ENCODE peak calls at places on chromosomes 6 and 20, in six cellular contexts. One of them, this sample, is unnamed.

GRCh38 chr6:19788684-19789083 is 48.5 kb upstream of the ID4 start:
- DNase-seq in neural progenitor cell: no peak
- DNase-seq in HCT116: no peak
- DNase-seq in prostate gland: no peak
- DNase-seq in dorsolateral prefrontal cortex: no peak
- DNase-seq in psoas muscle: no peak
- DNase-seq in this sample: no peak

GRCh38 chr6:159595173-159595572 is 97.9 kb downstream of the SOD2 start:
- DNase-seq in neural progenitor cell: no peak
- DNase-seq in HCT116: peak
- DNase-seq in prostate gland: no peak
- DNase-seq in psoas muscle: no peak
- DNase-seq in dorsolateral prefrontal cortex: no peak
- DNase-seq in this sample: no peak

GRCh38 chr6:144215932-144216667 is 65.8 kb downstream of the STX11 start:
- DNase-seq in neural progenitor cell: peak
- DNase-seq in HCT116: peak
- DNase-seq in psoas muscle: peak
- DNase-seq in dorsolateral prefrontal cortex: peak
- DNase-seq in prostate gland: peak
- DNase-seq in this sample: peak

GRCh38 chr6:1311400-1312192 is at the start of gene FOXQ1:
- DNase-seq in dorsolateral prefrontal cortex: peak
- DNase-seq in neural progenitor cell: peak
- DNase-seq in psoas muscle: no peak
- DNase-seq in prostate gland: peak
- DNase-seq in HCT116: peak
- DNase-seq in this sample: peak

GRCh38 chr6:166862287-166862977 is 93.9 kb downstream of the RNASET2 start:
- DNase-seq in dorsolateral prefrontal cortex: no peak
- DNase-seq in neural progenitor cell: peak
- DNase-seq in prostate gland: peak
- DNase-seq in HCT116: no peak
- DNase-seq in psoas muscle: no peak
- DNase-seq in this sample: peak

GRCh38 chr6:93468291-93468690 is 48.9 kb upstream of the EPHA7 start:
- DNase-seq in psoas muscle: no peak
- DNase-seq in prostate gland: no peak
- DNase-seq in neural progenitor cell: peak
- DNase-seq in HCT116: no peak
- DNase-seq in dorsolateral prefrontal cortex: no peak
- DNase-seq in this sample: no peak

GRCh38 chr6:108437821-108438220 is 122.9 kb upstream of the FOXO3 start:
- DNase-seq in dorsolateral prefrontal cortex: no peak
- DNase-seq in HCT116: no peak
- DNase-seq in psoas muscle: no peak
- DNase-seq in prostate gland: no peak
- DNase-seq in neural progenitor cell: no peak
- DNase-seq in this sample: no peak

GRCh38 chr6:41901882-41902519 is 6.8 kb upstream of the USP49 start:
- DNase-seq in psoas muscle: no peak
- DNase-seq in neural progenitor cell: peak
- DNase-seq in prostate gland: no peak
- DNase-seq in dorsolateral prefrontal cortex: no peak
- DNase-seq in HCT116: no peak
- DNase-seq in this sample: peak

GRCh38 chr20:49482173-49482572 is 295 bp downstream of the KCNB1 start:
- DNase-seq in prostate gland: no peak
- DNase-seq in dorsolateral prefrontal cortex: no peak
- DNase-seq in HCT116: no peak
- DNase-seq in neural progenitor cell: peak
- DNase-seq in psoas muscle: no peak
- DNase-seq in this sample: no peak

GRCh38 chr6:10351678-10352220 is 63.1 kb downstream of the TFAP2A start:
- DNase-seq in neural progenitor cell: no peak
- DNase-seq in psoas muscle: no peak
- DNase-seq in HCT116: no peak
- DNase-seq in prostate gland: no peak
- DNase-seq in dorsolateral prefrontal cortex: no peak
- DNase-seq in this sample: no peak

GRCh38 chr6:117976030-117976651 is 69.1 kb downstream of the SLC35F1 start:
- DNase-seq in neural progenitor cell: peak
- DNase-seq in prostate gland: peak
- DNase-seq in psoas muscle: no peak
- DNase-seq in dorsolateral prefrontal cortex: no peak
- DNase-seq in HCT116: peak
- DNase-seq in this sample: peak

GRCh38 chr6:36368421-36368820 is 19.0 kb downstream of the ETV7 start:
- DNase-seq in prostate gland: no peak
- DNase-seq in dorsolateral prefrontal cortex: no peak
- DNase-seq in neural progenitor cell: no peak
- DNase-seq in HCT116: no peak
- DNase-seq in psoas muscle: no peak
- DNase-seq in this sample: no peak

GRCh38 chr20:36472656-36473071 is 68.7 kb upstream of the MYL9 start:
- DNase-seq in prostate gland: peak
- DNase-seq in HCT116: peak
- DNase-seq in neural progenitor cell: peak
- DNase-seq in dorsolateral prefrontal cortex: no peak
- DNase-seq in psoas muscle: peak
- DNase-seq in this sample: no peak

GRCh38 chr20:64220891-64221527 is 34.5 kb upstream of the PCMTD2 start:
- DNase-seq in dorsolateral prefrontal cortex: no peak
- DNase-seq in neural progenitor cell: peak
- DNase-seq in psoas muscle: no peak
- DNase-seq in prostate gland: no peak
- DNase-seq in HCT116: no peak
- DNase-seq in this sample: no peak

GRCh38 chr6:153368131-153368530 is 237.0 kb upstream of the RGS17 start:
- DNase-seq in HCT116: no peak
- DNase-seq in neural progenitor cell: no peak
- DNase-seq in dorsolateral prefrontal cortex: no peak
- DNase-seq in prostate gland: no peak
- DNase-seq in psoas muscle: no peak
- DNase-seq in this sample: no peak

GRCh38 chr6:153373869-153374268 is 242.8 kb upstream of the RGS17 start:
- DNase-seq in HCT116: no peak
- DNase-seq in prostate gland: no peak
- DNase-seq in neural progenitor cell: no peak
- DNase-seq in dorsolateral prefrontal cortex: no peak
- DNase-seq in psoas muscle: no peak
- DNase-seq in this sample: no peak
- TF ChIP-seq CTCF in HCT116: no peak
- TF ChIP-seq CTCF in prostate gland: no peak
- TF ChIP-seq CTCF in neural progenitor cell: no peak
- TF ChIP-seq CTCF in dorsolateral prefrontal cortex: no peak
- TF ChIP-seq CTCF in psoas muscle: no peak
- TF ChIP-seq CTCF in this sample: no peak

DNA sequence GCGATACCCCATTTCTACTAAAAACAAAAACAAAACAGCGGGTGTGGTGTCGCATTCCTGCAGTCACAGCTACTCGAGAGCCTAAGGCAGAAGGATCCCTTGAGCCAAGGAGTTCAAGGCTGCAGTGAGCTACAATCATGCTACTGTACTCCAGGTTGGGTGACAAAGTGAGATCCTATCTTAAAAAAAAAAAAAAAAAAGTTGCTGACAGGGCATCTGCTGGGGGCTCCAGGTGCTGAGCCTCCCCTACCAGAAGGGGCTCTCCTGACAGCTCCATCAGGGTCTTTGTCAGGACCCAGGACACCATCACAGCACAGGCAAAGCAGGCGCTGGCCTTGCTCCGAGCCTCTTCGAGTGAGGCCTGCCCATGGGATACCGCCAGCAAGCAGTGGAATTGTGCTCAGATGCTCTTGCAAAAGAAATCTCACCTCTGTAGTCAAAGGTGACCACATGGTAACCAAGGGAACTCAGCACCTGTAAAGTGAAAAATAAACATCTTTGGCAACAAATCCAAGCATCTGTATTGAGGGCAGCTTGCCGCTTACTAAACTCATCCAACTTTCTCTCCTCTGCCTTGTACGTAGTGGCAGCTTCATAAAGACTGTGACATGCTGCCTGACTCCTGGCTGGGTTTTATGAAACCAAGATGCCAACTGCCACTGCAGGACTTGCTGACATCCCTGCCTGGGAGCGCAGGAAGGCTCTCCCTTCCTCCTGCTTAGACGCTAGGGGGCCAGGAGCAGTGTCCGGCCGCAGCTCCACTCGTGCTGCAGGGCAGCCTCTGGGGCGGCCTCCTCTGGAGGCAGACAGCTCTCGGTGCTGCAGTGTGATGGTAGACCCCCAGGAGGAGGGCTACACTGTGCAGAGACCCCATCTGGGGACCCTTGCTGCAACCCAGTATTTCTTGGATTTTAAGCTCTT is 66.9 kb downstream of the PYGB start:
- DNase-seq in HCT116: no peak
- DNase-seq in dorsolateral prefrontal cortex: peak
- DNase-seq in psoas muscle: no peak
- DNase-seq in neural progenitor cell: peak
- DNase-seq in prostate gland: no peak
- DNase-seq in this sample: no peak
- TF ChIP-seq CTCF in HCT116: no peak
- TF ChIP-seq CTCF in dorsolateral prefrontal cortex: no peak
- TF ChIP-seq CTCF in psoas muscle: no peak
- TF ChIP-seq CTCF in neural progenitor cell: peak
- TF ChIP-seq CTCF in prostate gland: no peak
- TF ChIP-seq CTCF in this sample: no peak

GRCh38 chr6:44806656-44807055 is 419.1 kb downstream of the CDC5L start:
- DNase-seq in prostate gland: peak
- DNase-seq in dorsolateral prefrontal cortex: no peak
- DNase-seq in HCT116: no peak
- DNase-seq in psoas muscle: no peak
- DNase-seq in neural progenitor cell: no peak
- DNase-seq in this sample: no peak
- TF ChIP-seq CTCF in prostate gland: peak
- TF ChIP-seq CTCF in dorsolateral prefrontal cortex: no peak
- TF ChIP-seq CTCF in HCT116: no peak
- TF ChIP-seq CTCF in psoas muscle: no peak
- TF ChIP-seq CTCF in neural progenitor cell: no peak
- TF ChIP-seq CTCF in this sample: no peak

DNA sequence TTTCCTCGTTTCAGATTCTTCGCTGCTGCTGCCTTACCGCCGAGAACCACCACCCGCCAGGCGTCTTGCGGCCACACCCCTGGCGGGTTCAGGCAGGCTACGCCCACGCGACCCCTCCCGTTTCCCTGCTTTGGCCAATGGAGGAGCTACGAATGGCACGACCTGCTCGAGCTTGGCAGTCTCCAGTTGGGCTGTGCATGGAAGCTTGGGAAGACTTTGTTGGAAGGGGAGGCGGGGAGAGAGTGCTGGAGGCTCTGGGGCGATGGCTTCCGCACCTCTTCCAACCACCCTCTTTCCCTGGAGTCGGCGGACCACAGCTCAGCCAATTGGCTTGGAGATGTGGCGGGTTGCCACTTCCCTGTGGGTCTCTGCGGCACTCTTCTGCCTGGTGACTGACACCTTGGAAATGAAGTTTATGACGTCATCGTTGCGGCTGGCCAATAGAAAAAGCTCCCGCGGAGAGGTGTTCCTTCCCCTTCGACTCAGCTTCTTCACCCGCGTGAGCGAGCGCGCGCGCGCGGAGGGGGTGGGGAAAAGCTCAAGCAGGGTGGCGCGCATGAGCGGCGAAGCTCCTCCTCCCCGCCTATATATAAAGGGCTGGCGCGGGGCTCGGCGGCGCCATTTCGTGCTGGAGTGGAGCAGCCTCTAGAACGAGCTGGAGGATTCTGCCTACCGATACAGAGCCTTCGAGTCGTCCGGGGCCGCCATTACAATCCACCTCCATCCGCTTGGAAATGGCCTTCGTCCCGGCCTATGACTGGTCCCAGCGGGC is 3.4 kb downstream of the BRD2 start:
- DNase-seq in psoas muscle: peak
- DNase-seq in dorsolateral prefrontal cortex: peak
- DNase-seq in HCT116: peak
- DNase-seq in prostate gland: peak
- DNase-seq in neural progenitor cell: peak
- DNase-seq in this sample: peak
- TF ChIP-seq CTCF in psoas muscle: no peak
- TF ChIP-seq CTCF in dorsolateral prefrontal cortex: no peak
- TF ChIP-seq CTCF in HCT116: no peak
- TF ChIP-seq CTCF in prostate gland: peak
- TF ChIP-seq CTCF in neural progenitor cell: no peak
- TF ChIP-seq CTCF in this sample: no peak

GRCh38 chr6:33481192-33481591 is 26.8 kb downstream of the ZBTB9 start:
- DNase-seq in psoas muscle: no peak
- DNase-seq in HCT116: peak
- DNase-seq in dorsolateral prefrontal cortex: no peak
- DNase-seq in neural progenitor cell: no peak
- DNase-seq in prostate gland: no peak
- DNase-seq in this sample: no peak
- TF ChIP-seq CTCF in psoas muscle: no peak
- TF ChIP-seq CTCF in HCT116: no peak
- TF ChIP-seq CTCF in dorsolateral prefrontal cortex: no peak
- TF ChIP-seq CTCF in neural progenitor cell: no peak
- TF ChIP-seq CTCF in prostate gland: no peak
- TF ChIP-seq CTCF in this sample: no peak